ENCODE peak calls at places on chromosomes 4 and X, in five cellular contexts. C is CD8-positive, alpha-beta T cell; Q is upper lobe of right lung; U is left ventricle myocardium inferior; S is endodermal cell. H is an unnamed sample. For H3K4me1 and H3K27me3, the result is how much of the 10 kb centered on the place peaks cover.

GRCh38 chr4:38667005-38667771 is 3.2 kb downstream of the KLF3 start:
- DNase-seq in C (peak), Q (no peak), U (peak), S (peak), H (peak)

GRCh38 chr4:137543198-137543597 is 10.9 kb upstream of the PCDH18 start:
- DNase-seq in C (no peak), Q (no peak), U (no peak), S (peak), H (no peak)

GRCh38 chr4:7857993-7858392 is 81.7 kb downstream of the AFAP1 start:
- DNase-seq in C (no peak), Q (no peak), U (no peak), S (no peak), H (no peak)

GRCh38 chr4:101191302-101192098 is 155.8 kb downstream of the PPP3CA start:
- DNase-seq in C (no peak), Q (peak), U (peak), S (peak), H (peak)

GRCh38 chr4:85833311-85833710 is 358.4 kb downstream of the ARHGAP24 start:
- DNase-seq in C (no peak), Q (no peak), U (no peak), S (no peak), H (no peak)

GRCh38 chr4:1195894-1196401 is 23.6 kb upstream of the SPON2 start:
- DNase-seq in C (no peak), Q (peak), U (no peak), S (no peak), H (no peak)

GRCh38 chr4:37762294-37763163 is 64.0 kb upstream of the PGM2 start:
- DNase-seq in C (no peak), Q (no peak), U (no peak), S (peak), H (peak)

GRCh38 chrX:103183912-103184311 is 31.0 kb upstream of the BEX4 start:
- DNase-seq in C (no peak), Q (no peak), U (no peak), S (peak), H (no peak)

GRCh38 chr4:121950680-121951569 is 935 bp downstream of the TRPC3 start:
- DNase-seq in C (peak), Q (peak), U (no peak), S (peak), H (peak)

GRCh38 chr4:56937262-56937661 is 29.6 kb downstream of the REST start:
- DNase-seq in C (no peak), Q (no peak), U (no peak), S (no peak), H (no peak)

GRCh38 chr4:100208459-100208858 is 18.2 kb upstream of the DDIT4L start:
- DNase-seq in C (no peak), Q (no peak), U (no peak), S (no peak), H (no peak)

GRCh38 chr4:118012142-118012541 is 22.1 kb upstream of the NDST3 start:
- DNase-seq in C (no peak), Q (no peak), U (no peak), S (no peak), H (no peak)

GRCh38 chr4:165726831-165727230 is 146.2 kb upstream of the TLL1 start:
- DNase-seq in C (no peak), Q (no peak), U (no peak), S (no peak), H (no peak)

GRCh38 chr4:78356251-78356650 is 195.3 kb upstream of the ANXA3 start:
- DNase-seq in C (no peak), Q (no peak), U (no peak), S (no peak), H (no peak)

GRCh38 chr4:24743931-24744330 is 51.4 kb upstream of the SOD3 start:
- DNase-seq in C (no peak), Q (no peak), U (no peak), S (peak), H (no peak)

GRCh38 chrX:25131055-25131454 is 115.3 kb upstream of the ARX start:
- DNase-seq in C (no peak), Q (no peak), U (no peak), S (no peak), H (no peak)

GRCh38 chr4:123838426-123838825 is 441.8 kb downstream of the SPRY1 start:
- DNase-seq in C (no peak), Q (no peak), U (no peak), S (no peak), H (no peak)

GRCh38 chr4:184383497-184384055 is 90.8 kb downstream of the IRF2 start:
- DNase-seq in C (no peak), Q (no peak), U (no peak), S (peak), H (peak)

GRCh38 chr4:146407669-146408084 is 114.1 kb downstream of the SLC10A7 start:
- DNase-seq in C (no peak), Q (no peak), U (no peak), S (no peak), H (no peak)

GRCh38 chrX:109936114-109936513 is 66.8 kb upstream of the TMEM164 start:
- DNase-seq in C (no peak), Q (no peak), U (no peak), S (no peak), H (no peak)

GRCh38 chr4:8817813-8818062 is 53.9 kb downstream of the HMX1 start:
- DNase-seq in C (no peak), Q (peak), U (no peak), S (peak), H (peak)

GRCh38 chrX:67546496-67547423 is 2.9 kb downstream of the AR start:
- DNase-seq in C (no peak), Q (no peak), U (no peak), S (peak), H (peak)

GRCh38 chr4:84336964-84337705 is 162.0 kb downstream of the NKX6-1 start:
- DNase-seq in C (no peak), Q (no peak), U (no peak), S (no peak), H (no peak)

GRCh38 chr4:51960486-51960885 is 59.7 kb downstream of the LRRC66 start:
- DNase-seq in C (no peak), Q (no peak), U (no peak), S (no peak), H (no peak)

GRCh38 chr4:73707918-73708577 is 32.3 kb upstream of the CXCL8 start:
- DNase-seq in C (no peak), Q (peak), U (peak), S (no peak), H (peak)

GRCh38 chr4:139367421-139368090 is 65.3 kb upstream of the NDUFC1 start:
- DNase-seq in C (no peak), Q (no peak), U (no peak), S (no peak), H (no peak)

GRCh38 chrX:8668797-8669196 is 63.1 kb downstream of the ANOS1 start:
- DNase-seq in C (no peak), Q (no peak), U (no peak), S (peak), H (no peak)

GRCh38 chr4:4852591-4853362 is 6.7 kb upstream of the MSX1 start:
- DNase-seq in C (peak), Q (peak), U (no peak), S (peak), H (no peak)

DNA sequence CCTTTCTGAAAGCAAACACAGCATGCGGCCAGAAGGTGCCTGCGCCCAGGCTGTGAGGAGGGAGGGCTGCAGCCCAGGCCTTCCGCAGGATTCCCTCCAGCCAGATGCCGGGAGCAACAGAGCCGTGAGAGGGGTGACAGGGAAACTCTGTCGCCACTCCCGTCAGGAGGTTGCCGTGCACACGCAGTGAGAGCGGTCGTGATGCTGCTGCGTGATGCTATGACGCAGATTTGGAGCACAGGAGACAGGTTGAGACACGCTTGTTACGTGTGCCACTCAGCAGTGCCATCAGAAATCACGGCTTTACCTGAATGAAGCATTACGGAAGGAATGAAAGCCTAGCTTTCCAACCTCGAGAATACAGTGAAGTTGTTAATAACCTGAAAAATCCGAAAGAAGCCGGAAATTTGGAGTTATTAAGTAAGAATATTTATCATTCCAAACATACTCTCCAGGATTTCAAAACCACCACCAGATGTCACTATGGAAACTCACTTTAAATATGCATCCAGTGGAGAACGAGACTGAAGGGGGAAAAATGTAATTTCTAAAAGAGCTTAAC is 54.4 kb downstream of the FAT1 start:
- DNase-seq in C (no peak), Q (no peak), U (no peak), S (peak), H (no peak)
- H3K27ac ChIP-seq in C (no peak), Q (no peak), U (peak), S (no peak), H (no peak)

DNA sequence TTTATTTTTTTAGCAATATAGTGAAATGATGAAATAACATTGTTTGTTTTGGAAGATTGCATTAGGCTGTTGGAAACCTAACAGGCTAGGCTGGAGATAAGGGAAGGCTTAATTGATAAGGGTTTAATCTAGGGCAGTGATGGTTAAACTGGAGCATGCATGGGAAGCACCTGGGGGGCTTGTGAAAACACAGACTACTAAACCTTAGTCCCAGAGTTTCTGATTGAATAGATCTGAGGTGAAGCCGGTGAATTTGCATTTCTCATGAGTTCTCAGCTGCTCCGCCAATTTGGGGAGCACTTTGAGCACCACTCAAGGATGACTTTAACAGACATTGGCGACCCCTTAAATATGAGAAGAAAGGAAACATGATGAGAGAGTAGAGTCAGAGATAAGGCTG is 11.5 kb downstream of the STK26 start:
- DNase-seq in C (no peak), Q (no peak), U (no peak), S (no peak), H (no peak)
- H3K4me1 ChIP-seq in C (half or more), Q (under half), U (under half), S (under half), H (under half)

GRCh38 chrX:17435476-17435875 is 60.5 kb downstream of the NHS start:
- DNase-seq in C (no peak), Q (no peak), U (no peak), S (no peak), H (no peak)

GRCh38 chrX:17433965-17434364 is 59.0 kb downstream of the NHS start:
- DNase-seq in C (no peak), Q (no peak), U (no peak), S (no peak), H (no peak)

DNA sequence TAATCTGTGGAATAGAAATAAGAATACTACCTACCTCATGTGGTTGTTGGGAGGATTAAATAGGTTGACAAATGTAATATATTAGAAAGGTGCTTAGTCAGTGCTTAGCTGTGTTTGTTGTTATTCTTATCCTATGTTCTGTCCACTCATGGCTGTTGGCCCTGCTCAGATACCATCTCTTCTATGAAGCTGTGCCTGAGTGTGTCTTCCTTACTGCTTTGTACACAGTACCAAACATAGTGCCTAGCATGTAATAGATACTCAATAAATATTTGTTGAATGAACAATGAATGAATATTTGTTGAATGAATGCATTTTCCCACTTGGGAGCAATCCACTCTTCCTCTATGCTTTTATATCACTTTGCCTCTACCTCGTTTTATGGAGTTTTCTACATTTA is 57.2 kb downstream of the NHS start:
- DNase-seq in C (no peak), Q (no peak), U (no peak), S (no peak), H (no peak)
- H3K27me3 ChIP-seq in C (under half), Q (under half), U (under half), S (under half), H (under half)

DNA sequence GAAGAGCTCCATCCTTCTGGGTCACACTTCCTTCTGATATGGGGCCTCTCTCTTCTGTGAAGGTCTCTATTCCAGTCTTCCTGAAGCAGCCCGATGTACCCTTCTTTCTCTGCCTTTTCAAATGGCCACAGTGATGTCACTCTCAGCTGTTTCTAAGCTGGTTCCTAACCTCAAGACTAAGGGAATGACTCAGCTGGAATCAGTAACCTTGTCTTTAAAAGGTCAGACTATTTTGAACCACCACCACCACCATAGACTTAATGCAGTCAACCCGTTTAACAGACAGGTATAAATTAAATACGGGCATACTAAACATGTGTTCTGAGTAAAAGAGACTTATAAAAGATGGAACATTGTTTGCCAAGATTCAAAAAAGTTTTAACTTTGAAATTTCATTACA is 121.0 kb downstream of the PPA2 start:
- DNase-seq in C (no peak), Q (no peak), U (no peak), S (no peak), H (no peak)
- H3K27ac ChIP-seq in C (no peak), Q (no peak), U (no peak), S (no peak), H (no peak)

GRCh38 chr4:89835413-89835812 is 1.5 kb downstream of the SNCA start:
- DNase-seq in C (no peak), Q (no peak), U (no peak), S (no peak), H (no peak)

GRCh38 chr4:89834486-89835209 is 2.3 kb downstream of the SNCA start:
- DNase-seq in C (no peak), Q (no peak), U (no peak), S (no peak), H (no peak)

GRCh38 chr4:89829470-89830138 is 7.4 kb downstream of the SNCA start:
- DNase-seq in C (no peak), Q (no peak), U (no peak), S (no peak), H (no peak)
- H3K4me1 ChIP-seq in C (under half), Q (under half), U (under half), S (under half), H (under half)

GRCh38 chrX:140274761-140275525 is 229.9 kb downstream of the SOX3 start:
- DNase-seq in C (no peak), Q (no peak), U (no peak), S (no peak), H (no peak)

GRCh38 chrX:140273921-140274320 is 230.9 kb downstream of the SOX3 start:
- DNase-seq in C (no peak), Q (no peak), U (no peak), S (no peak), H (no peak)
- H3K27me3 ChIP-seq in C (under half), Q (under half), U (under half), S (under half), H (under half)

H was measured in ovary.